ENCODE peak calls at places on chromosomes 1 and 21, in nine cellular contexts. J is stimulated activated CD8-positive, alpha-beta memory T cell treated with anti-CD3 and anti-CD28 coated beads, Interleukin-4, amount 100 ng/mL, for 24 hours; N is kidney epithelial cell; M is K562; C is iPS-NIHi11; O is NT2/D1; G is hepatocyte; Y is PC-3; L is A549. B is an unnamed sample.

GRCh38 chr1:112866981-112867380 is 89.0 kb downstream of the SLC16A1 start:
- DNase-seq in J (no peak), N (no peak), M (no peak), C (no peak), O (no peak), G (no peak), Y (no peak), L (no peak), B (no peak)

GRCh38 chr1:228836427-228836826 is 101.1 kb downstream of the RHOU start:
- DNase-seq in J (no peak), N (no peak), M (no peak), C (no peak), O (no peak), G (peak), Y (no peak), L (no peak), B (no peak)

GRCh38 chr1:201501812-201502510 is 5.0 kb downstream of the CSRP1 start:
- DNase-seq in J (no peak), N (no peak), M (no peak), C (no peak), O (no peak), G (peak), Y (no peak), L (no peak), B (no peak)

GRCh38 chr1:909861-910310 is 13.8 kb upstream of the SAMD11 start:
- DNase-seq in J (no peak), N (no peak), M (no peak), C (peak), O (no peak), G (no peak), Y (no peak), L (no peak), B (no peak)

GRCh38 chr1:240310226-240310925 is 218.7 kb downstream of the FMN2 start:
- DNase-seq in J (no peak), N (no peak), M (no peak), C (no peak), O (no peak), G (no peak), Y (peak), L (peak), B (no peak)

GRCh38 chr1:32748348-32748747 is 45.8 kb upstream of the SYNC start:
- DNase-seq in J (no peak), N (no peak), M (no peak), C (no peak), O (no peak), G (no peak), Y (no peak), L (no peak), B (no peak)

GRCh38 chr1:145918992-145919939 is 749 bp upstream of the PEX11B start:
- DNase-seq in J (no peak), N (peak), M (peak), C (peak), O (no peak), G (peak), Y (peak), L (peak), B (no peak)

GRCh38 chr1:24382165-24382577 is 31.4 kb downstream of the STPG1 start:
- DNase-seq in J (no peak), N (no peak), M (no peak), C (no peak), O (no peak), G (no peak), Y (no peak), L (no peak), B (no peak)

GRCh38 chr1:19863804-19864203 is 18.4 kb upstream of the OTUD3 start:
- DNase-seq in J (no peak), N (no peak), M (no peak), C (no peak), O (no peak), G (peak), Y (peak), L (peak), B (no peak)

GRCh38 chr21:37292946-37293345 is 25.8 kb upstream of the VPS26C start:
- DNase-seq in J (no peak), N (no peak), M (no peak), C (no peak), O (no peak), G (no peak), Y (no peak), L (no peak), B (no peak)

GRCh38 chr1:20279507-20279906 is 11.2 kb upstream of the VWA5B1 start:
- DNase-seq in J (no peak), N (peak), M (no peak), C (no peak), O (no peak), G (no peak), Y (peak), L (peak), B (no peak)

GRCh38 chr1:240278082-240278481 is 186.4 kb downstream of the FMN2 start:
- DNase-seq in J (no peak), N (no peak), M (no peak), C (no peak), O (no peak), G (no peak), Y (no peak), L (no peak), B (no peak)

GRCh38 chr1:43062527-43063080 is 103.9 kb upstream of the SLC2A1 start:
- DNase-seq in J (no peak), N (no peak), M (no peak), C (no peak), O (no peak), G (no peak), Y (no peak), L (no peak), B (no peak)

GRCh38 chr21:27802816-27803475 is 836.1 kb upstream of the ADAMTS5 start:
- DNase-seq in J (no peak), N (no peak), M (peak), C (peak), O (peak), G (peak), Y (peak), L (peak), B (peak)

GRCh38 chr1:2552189-2552588 is 4.0 kb upstream of the TNFRSF14 start:
- DNase-seq in J (no peak), N (no peak), M (no peak), C (no peak), O (no peak), G (no peak), Y (no peak), L (no peak), B (no peak)

GRCh38 chr1:41482001-41482765 is 2.3 kb downstream of the EDN2 start:
- DNase-seq in J (no peak), N (no peak), M (no peak), C (no peak), O (no peak), G (no peak), Y (peak), L (no peak), B (no peak)

GRCh38 chr1:46689326-46689725 is 17.7 kb downstream of the TEX38 start:
- DNase-seq in J (no peak), N (no peak), M (no peak), C (no peak), O (no peak), G (no peak), Y (no peak), L (no peak), B (no peak)

GRCh38 chr1:237737448-237737847 is 153.3 kb downstream of the ZP4 start:
- DNase-seq in J (no peak), N (no peak), M (no peak), C (no peak), O (no peak), G (no peak), Y (no peak), L (no peak), B (no peak)

GRCh38 chr1:43783671-43784205 is 76.4 kb downstream of the ST3GAL3 start:
- DNase-seq in J (no peak), N (no peak), M (no peak), C (no peak), O (no peak), G (no peak), Y (peak), L (peak), B (no peak)

GRCh38 chr1:200029624-200030074 is 2.1 kb downstream of the NR5A2 start:
- DNase-seq in J (no peak), N (no peak), M (no peak), C (peak), O (no peak), G (peak), Y (peak), L (no peak), B (no peak)

GRCh38 chr21:46024983-46025860 is 43.7 kb downstream of the COL6A1 start:
- DNase-seq in J (no peak), N (no peak), M (peak), C (no peak), O (no peak), G (peak), Y (no peak), L (no peak), B (no peak)

GRCh38 chr21:41680444-41681335 is 86.2 kb downstream of the RIPK4 start:
- DNase-seq in J (no peak), N (no peak), M (no peak), C (no peak), O (no peak), G (no peak), Y (peak), L (peak), B (no peak)

GRCh38 chr1:229841230-229841629 is 215.2 kb downstream of the URB2 start:
- DNase-seq in J (no peak), N (no peak), M (no peak), C (no peak), O (no peak), G (no peak), Y (no peak), L (no peak), B (no peak)

GRCh38 chr21:45033791-45034555 is 40.4 kb upstream of the ADARB1 start:
- DNase-seq in J (no peak), N (no peak), M (no peak), C (no peak), O (no peak), G (peak), Y (no peak), L (no peak), B (no peak)

GRCh38 chr21:46099476-46099875 is 1.6 kb downstream of the COL6A2 start:
- DNase-seq in J (no peak), N (no peak), M (no peak), C (peak), O (no peak), G (peak), Y (peak), L (no peak), B (no peak)

GRCh38 chr21:36454079-36454478 is 25.8 kb downstream of the CLDN14 start:
- DNase-seq in J (no peak), N (no peak), M (no peak), C (peak), O (no peak), G (no peak), Y (no peak), L (no peak), B (no peak)

GRCh38 chr1:54380285-54380882 is 25.8 kb downstream of the SSBP3 start:
- DNase-seq in J (no peak), N (no peak), M (no peak), C (no peak), O (no peak), G (no peak), Y (no peak), L (no peak), B (no peak)

GRCh38 chr1:87833158-87833557 is 504.5 kb downstream of the LMO4 start:
- DNase-seq in J (no peak), N (no peak), M (no peak), C (no peak), O (no peak), G (no peak), Y (peak), L (no peak), B (no peak)

GRCh38 chr1:214459895-214460294 is 91.5 kb downstream of the PTPN14 start:
- DNase-seq in J (no peak), N (no peak), M (no peak), C (no peak), O (no peak), G (no peak), Y (no peak), L (no peak), B (no peak)

GRCh38 chr1:91944087-91944486 is 5.1 kb upstream of the BRDT start:
- DNase-seq in J (no peak), N (no peak), M (no peak), C (peak), O (peak), G (no peak), Y (no peak), L (no peak), B (no peak)

B was measured in HEK293T.